ENCODE peak calls at places on chromosomes 2 and 18, in seven cellular contexts. B, E, X, W, S, U and V are unnamed samples.

GRCh38 chr2:85468704-85469349 is 50.3 kb downstream of the SH2D6 start:
- DNase-seq in B (peak; percentile 79), E (peak; percentile 83), X (no peak), W (peak; percentile 47), S (no peak), U (peak; percentile 87), V (no peak)

GRCh38 chr2:147855977-147856376 is 11.1 kb downstream of the ACVR2A start:
- DNase-seq in B (no peak), E (no peak), X (no peak), W (no peak), S (no peak), U (no peak), V (no peak)

GRCh38 chr2:27956895-27957294 is 66.4 kb downstream of the BABAM2 start:
- DNase-seq in B (no peak), E (no peak), X (no peak), W (peak; percentile 78), S (no peak), U (no peak), V (no peak)

GRCh38 chr2:182706751-182707150 is 9.3 kb upstream of the DNAJC10 start:
- DNase-seq in B (no peak), E (no peak), X (no peak), W (no peak), S (no peak), U (no peak), V (no peak)

GRCh38 chr2:238761802-238762373 is 86.0 kb upstream of the TWIST2 start:
- DNase-seq in B (no peak), E (no peak), X (no peak), W (peak; percentile 32), S (no peak), U (no peak), V (no peak)

GRCh38 chr2:149104221-149104620 is 65.7 kb downstream of the LYPD6B start:
- DNase-seq in B (no peak), E (no peak), X (no peak), W (no peak), S (no peak), U (no peak), V (no peak)

GRCh38 chr18:2036136-2036535 is 535.2 kb downstream of the METTL4 start:
- DNase-seq in B (no peak), E (no peak), X (no peak), W (no peak), S (no peak), U (no peak), V (no peak)

GRCh38 chr2:165401285-165401852 is 68.1 kb upstream of the CSRNP3 start:
- DNase-seq in B (no peak), E (peak; percentile 48), X (no peak), W (peak; percentile 88), S (no peak), U (no peak), V (no peak)

GRCh38 chr2:11234309-11234708 is 79.0 kb downstream of the SLC66A3 start:
- DNase-seq in B (no peak), E (no peak), X (no peak), W (peak; percentile 53), S (no peak), U (no peak), V (no peak)

GRCh38 chr2:118459425-118459824 is 371.2 kb downstream of the INSIG2 start:
- DNase-seq in B (no peak), E (no peak), X (no peak), W (no peak), S (no peak), U (no peak), V (no peak)

GRCh38 chr2:178502751-178503150 is 22.5 kb downstream of the PLEKHA3 start:
- DNase-seq in B (no peak), E (no peak), X (no peak), W (no peak), S (no peak), U (no peak), V (no peak)

GRCh38 chr2:178496049-178496448 is 15.8 kb downstream of the PLEKHA3 start:
- DNase-seq in B (no peak), E (no peak), X (no peak), W (no peak), S (no peak), U (no peak), V (no peak)

GRCh38 chr2:178499640-178500039 is 19.4 kb downstream of the PLEKHA3 start:
- DNase-seq in B (no peak), E (no peak), X (no peak), W (no peak), S (no peak), U (no peak), V (no peak)

GRCh38 chr2:178498137-178498536 is 17.9 kb downstream of the PLEKHA3 start:
- DNase-seq in B (no peak), E (no peak), X (no peak), W (no peak), S (no peak), U (no peak), V (no peak)
- H3K36me3 ChIP-seq in B (no peaks in the 10 kb centered on the region), E (peaks cover 31% of the 10 kb centered on the region), X (peaks cover 99% of the 10 kb centered on the region), W (peaks cover 4% of the 10 kb centered on the region), S (peaks cover 58% of the 10 kb centered on the region), U (peaks cover 98% of the 10 kb centered on the region), V (peaks cover 96% of the 10 kb centered on the region)

GRCh38 chr18:48613589-48613988 is 74.8 kb downstream of the CTIF start:
- DNase-seq in B (no peak), E (peak; percentile 48), X (no peak), W (peak; percentile 29), S (peak; percentile 54), U (no peak), V (peak; percentile 57)
- H3K4me3 ChIP-seq in B (no peak overlapping the region), E (no peak overlapping the region), X (no peak overlapping the region), W (no peak overlapping the region), S (peak overlapping the region; percentile 38), U (no peak overlapping the region), V (no peak overlapping the region)

GRCh38 chr2:62209427-62209991 is 13.6 kb downstream of the B3GNT2 start:
- DNase-seq in B (no peak), E (no peak), X (no peak), W (no peak), S (no peak), U (no peak), V (no peak)
- H3K4me1 ChIP-seq in B (no peaks in the 10 kb centered on the region), E (peaks cover 38% of the 10 kb centered on the region), X (peaks cover 50% of the 10 kb centered on the region), W (no peaks in the 10 kb centered on the region), S (peaks cover 14% of the 10 kb centered on the region), U (peaks cover 61% of the 10 kb centered on the region), V (peaks cover 81% of the 10 kb centered on the region)

DNA sequence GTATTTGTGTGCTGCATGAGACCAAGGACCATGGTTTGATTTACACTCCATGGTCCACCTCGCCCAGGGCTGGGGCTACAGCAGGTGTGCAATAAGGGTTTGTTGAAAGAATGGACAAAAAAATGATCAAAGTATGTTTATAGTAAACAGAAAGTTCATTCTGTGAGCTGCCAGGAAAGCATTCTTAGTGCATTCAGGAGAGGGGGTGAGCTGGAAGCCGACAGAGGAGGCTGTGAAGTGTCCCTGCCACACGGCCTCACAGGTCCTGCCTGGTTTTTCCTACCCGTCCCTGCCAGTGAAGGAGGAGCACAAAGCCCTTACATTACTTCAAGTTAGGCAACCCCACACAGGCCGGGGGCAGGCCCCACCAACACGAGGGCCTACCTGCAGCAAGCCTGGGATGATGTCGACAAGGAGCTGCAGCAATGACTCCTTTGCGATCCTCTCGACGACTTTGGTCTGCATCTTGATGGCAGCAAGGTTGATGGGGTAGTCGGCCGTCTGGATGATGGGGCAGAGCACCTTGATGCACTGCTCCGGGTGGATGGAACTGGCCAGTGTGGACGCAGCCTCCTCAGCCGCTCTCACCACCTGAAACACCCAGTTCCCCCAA is 63.2 kb upstream of the TFCP2L1 start:
- DNase-seq in B (peak; percentile 27), E (no peak), X (no peak), W (no peak), S (no peak), U (no peak), V (no peak)
- H3K36me3 ChIP-seq in B (no peaks in the 10 kb centered on the region), E (peaks cover 52% of the 10 kb centered on the region), X (peaks cover 99% of the 10 kb centered on the region), W (peaks cover 13% of the 10 kb centered on the region), S (peaks cover 61% of the 10 kb centered on the region), U (peaks cover 100% of the 10 kb centered on the region), V (peaks cover 96% of the 10 kb centered on the region)

DNA sequence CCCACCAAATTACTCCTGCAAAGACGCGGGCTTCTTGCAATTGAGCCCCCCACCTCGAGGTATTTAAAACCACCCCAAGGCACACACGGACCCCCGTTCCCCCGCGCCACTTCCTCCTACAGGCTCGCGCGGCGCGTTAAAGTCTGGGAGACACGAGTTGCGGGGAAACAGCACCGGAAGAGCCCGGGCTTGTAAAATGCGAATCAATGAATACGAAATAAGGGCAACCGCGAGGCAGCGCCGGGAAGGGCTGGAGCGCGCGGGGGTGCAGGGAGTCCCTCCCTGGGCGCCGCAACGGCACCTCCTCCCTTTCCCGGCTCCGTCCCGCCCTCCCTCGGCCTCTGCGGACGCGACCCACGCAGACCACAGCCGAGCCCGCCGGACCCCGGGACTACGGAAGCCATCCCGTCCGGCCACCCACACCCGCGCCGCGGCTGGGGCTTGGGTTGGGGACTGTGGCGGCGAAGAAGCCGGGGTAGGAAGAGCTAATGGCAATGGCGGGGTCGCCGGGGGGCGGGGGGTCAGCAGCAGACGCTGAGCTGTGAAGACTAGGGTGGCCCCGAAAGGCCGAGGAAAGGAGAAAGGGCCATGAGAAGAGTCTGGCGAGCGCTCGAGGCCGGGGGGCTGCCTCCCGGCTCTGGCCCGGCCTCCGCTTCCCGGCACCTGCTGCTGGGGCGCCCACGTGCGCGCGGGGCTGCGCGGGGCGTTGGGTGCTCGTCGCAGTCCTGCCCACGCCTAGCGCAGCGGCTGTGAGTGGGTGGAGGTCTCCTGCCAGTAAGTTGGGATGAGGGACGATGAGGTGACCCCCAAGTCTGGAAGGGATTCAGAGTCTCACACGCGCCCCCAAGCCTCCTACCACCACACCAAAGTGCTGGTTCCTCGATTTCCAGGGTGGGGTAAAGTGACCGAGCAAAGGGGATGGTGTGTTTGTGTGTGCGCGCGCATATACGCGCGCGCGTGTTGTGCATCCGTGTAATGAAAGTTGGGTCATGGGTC is 1.2 kb upstream of the NETO1 start:
- DNase-seq in B (no peak), E (no peak), X (no peak), W (no peak), S (no peak), U (no peak), V (no peak)
- H3K4me3 ChIP-seq in B (no peak overlapping the region), E (no peak overlapping the region), X (peak overlapping the region; percentile 30), W (peak overlapping the region; percentile 27), S (peak overlapping the region; percentile 47), U (peak overlapping the region; percentile 36), V (peak overlapping the region; percentile 62)

GRCh38 chr2:58070765-58071164 is 24.2 kb downstream of the VRK2 start:
- DNase-seq in B (no peak), E (no peak), X (no peak), W (no peak), S (no peak), U (no peak), V (no peak)
- H3K4me1 ChIP-seq in B (no peaks in the 10 kb centered on the region), E (no peaks in the 10 kb centered on the region), X (no peaks in the 10 kb centered on the region), W (no peaks in the 10 kb centered on the region), S (no peaks in the 10 kb centered on the region), U (no peaks in the 10 kb centered on the region), V (no peaks in the 10 kb centered on the region)

GRCh38 chr2:224870341-224870740 is 154.2 kb upstream of the CCDC195 start:
- DNase-seq in B (no peak), E (no peak), X (no peak), W (peak; percentile 16), S (no peak), U (no peak), V (no peak)
- H3K36me3 ChIP-seq in B (no peaks in the 10 kb centered on the region), E (no peaks in the 10 kb centered on the region), X (peaks cover 6% of the 10 kb centered on the region), W (peaks cover 2% of the 10 kb centered on the region), S (no peaks in the 10 kb centered on the region), U (no peaks in the 10 kb centered on the region), V (no peaks in the 10 kb centered on the region)

GRCh38 chr2:121699421-121700328 is 37.0 kb downstream of the NIFK start:
- DNase-seq in B (no peak), E (peak; percentile 65), X (peak; percentile 69), W (peak; percentile 53), S (peak; percentile 20), U (peak; percentile 64), V (peak; percentile 22)
- H3K4me3 ChIP-seq in B (no peak overlapping the region), E (no peak overlapping the region), X (no peak overlapping the region), W (no peak overlapping the region), S (peak overlapping the region; percentile 33), U (no peak overlapping the region), V (no peak overlapping the region)